ENCODE peak calls at places on chromosomes 13 and 19, in four cellular contexts. N is cardiac fibroblast, X is thoracic aorta, I is PC-3. E is an unnamed sample.

GRCh38 chr19:45380107-45380506 is 9.7 kb upstream of the ERCC2 start:
- DNase-seq in N (no peak), X (no peak), I (no peak), E (no peak)

GRCh38 chr19:46201413-46202310 is 27.9 kb upstream of the IGFL1 start:
- DNase-seq in N (no peak), X (no peak), I (peak), E (no peak)

GRCh38 chr13:101449971-101450748 is 2.3 kb upstream of the ITGBL1 start:
- DNase-seq in N (peak), X (no peak), I (peak), E (peak)

GRCh38 chr13:84574851-84575250 is 692.6 kb upstream of the SLITRK1 start:
- DNase-seq in N (peak), X (no peak), I (peak), E (peak)

GRCh38 chr13:26186995-26187394 is 35.1 kb downstream of the RNF6 start:
- DNase-seq in N (no peak), X (no peak), I (no peak), E (no peak)

GRCh38 chr13:84677836-84678235 is 795.6 kb upstream of the SLITRK1 start:
- DNase-seq in N (no peak), X (no peak), I (peak), E (no peak)

GRCh38 chr19:13301627-13302334 is 151.6 kb downstream of the IER2 start:
- DNase-seq in N (no peak), X (no peak), I (no peak), E (no peak)

GRCh38 chr19:40400521-40400920 is 10.5 kb upstream of the HIPK4 start:
- DNase-seq in N (no peak), X (no peak), I (no peak), E (no peak)

GRCh38 chr19:7109678-7110289 is 40.3 kb downstream of the ZNF557 start:
- DNase-seq in N (no peak), X (no peak), I (no peak), E (no peak)

GRCh38 chr13:106286811-106287210 is 248.7 kb downstream of the EFNB2 start:
- DNase-seq in N (no peak), X (no peak), I (no peak), E (no peak)

GRCh38 chr19:1237027-1237659 is 662 bp downstream of the CBARP start:
- DNase-seq in N (peak), X (no peak), I (no peak), E (no peak)

GRCh38 chr13:48154671-48155070 is 59.8 kb upstream of the MED4 start:
- DNase-seq in N (no peak), X (no peak), I (no peak), E (no peak)

GRCh38 chr13:89796196-89796595 is 1551.3 kb upstream of the MIR17HG start:
- DNase-seq in N (no peak), X (no peak), I (peak), E (no peak)

GRCh38 chr13:32153056-32153455 is 121.5 kb downstream of the FRY start:
- DNase-seq in N (peak), X (no peak), I (peak), E (peak)

GRCh38 chr19:4707322-4707721 is 16.3 kb downstream of the DPP9 start:
- DNase-seq in N (no peak), X (no peak), I (no peak), E (no peak)

GRCh38 chr13:36339600-36340155 is 6.5 kb downstream of the SPART start:
- DNase-seq in N (no peak), X (no peak), I (no peak), E (no peak)

GRCh38 chr19:4089400-4089908 is 22.8 kb upstream of the ZBTB7A start:
- DNase-seq in N (no peak), X (no peak), I (no peak), E (no peak)

GRCh38 chr13:40016953-40017660 is 361.6 kb downstream of the COG6 start:
- DNase-seq in N (no peak), X (no peak), I (peak), E (no peak)

GRCh38 chr19:34505321-34506025 is 23.9 kb downstream of the WTIP start:
- DNase-seq in N (no peak), X (no peak), I (no peak), E (no peak)

GRCh38 chr19:45069056-45069455 is 7.2 kb downstream of the ZNF296 start:
- DNase-seq in N (no peak), X (no peak), I (peak), E (no peak)

GRCh38 chr13:72149701-72150100 is 282.7 kb upstream of the DACH1 start:
- DNase-seq in N (no peak), X (no peak), I (no peak), E (no peak)

GRCh38 chr13:114053026-114053425 is 79.2 kb upstream of the C13orf46 start:
- DNase-seq in N (peak), X (no peak), I (no peak), E (peak)

GRCh38 chr13:72261732-72262131 is 394.7 kb upstream of the DACH1 start:
- DNase-seq in N (no peak), X (no peak), I (no peak), E (no peak)

GRCh38 chr19:30608471-30608870 is 236.3 kb downstream of the ZNF536 start:
- DNase-seq in N (no peak), X (no peak), I (no peak), E (no peak)

GRCh38 chr19:11382898-11383705 is 1.0 kb downstream of the EPOR start:
- DNase-seq in N (peak), X (no peak), I (peak), E (no peak)

GRCh38 chr13:89294115-89294867 is 1623.1 kb downstream of the SLITRK5 start:
- DNase-seq in N (no peak), X (no peak), I (no peak), E (no peak)

GRCh38 chr13:114304346-114305034 is 9.8 kb upstream of the CHAMP1 start:
- DNase-seq in N (no peak), X (no peak), I (no peak), E (no peak)

GRCh38 chr13:41915096-41915495 is 45.8 kb downstream of the VWA8 start:
- DNase-seq in N (peak), X (no peak), I (no peak), E (no peak)

GRCh38 chr19:34350161-34350561 is 14.8 kb upstream of the GPI start:
- DNase-seq in N (peak), X (no peak), I (no peak), E (no peak)

GRCh38 chr19:1045247-1045603 is 5.3 kb downstream of the ABCA7 start:
- DNase-seq in N (no peak), X (no peak), I (peak), E (no peak)

GRCh38 chr19:51489113-51489512 is 10.8 kb downstream of the CEACAM18 start:
- DNase-seq in N (no peak), X (no peak), I (peak), E (no peak)

GRCh38 chr13:93060144-93060543 is 166.5 kb upstream of the GPC6 start:
- DNase-seq in N (no peak), X (no peak), I (no peak), E (no peak)

GRCh38 chr19:17405250-17406038 is at the start of gene BST2:
- DNase-seq in N (peak), X (peak), I (no peak), E (peak)

GRCh38 chr19:3269972-3270667 is 45.7 kb downstream of the CELF5 start:
- DNase-seq in N (no peak), X (no peak), I (no peak), E (no peak)

GRCh38 chr13:25775986-25776385 is 275.8 kb downstream of the SHISA2 start:
- DNase-seq in N (no peak), X (no peak), I (no peak), E (no peak)

GRCh38 chr19:7326105-7326877 is 22.4 kb upstream of the ARHGEF18 start:
- DNase-seq in N (peak), X (no peak), I (peak), E (peak)

GRCh38 chr13:96958286-96958891 is 35.9 kb downstream of the OXGR1 start:
- DNase-seq in N (peak), X (no peak), I (peak), E (peak)

DNA sequence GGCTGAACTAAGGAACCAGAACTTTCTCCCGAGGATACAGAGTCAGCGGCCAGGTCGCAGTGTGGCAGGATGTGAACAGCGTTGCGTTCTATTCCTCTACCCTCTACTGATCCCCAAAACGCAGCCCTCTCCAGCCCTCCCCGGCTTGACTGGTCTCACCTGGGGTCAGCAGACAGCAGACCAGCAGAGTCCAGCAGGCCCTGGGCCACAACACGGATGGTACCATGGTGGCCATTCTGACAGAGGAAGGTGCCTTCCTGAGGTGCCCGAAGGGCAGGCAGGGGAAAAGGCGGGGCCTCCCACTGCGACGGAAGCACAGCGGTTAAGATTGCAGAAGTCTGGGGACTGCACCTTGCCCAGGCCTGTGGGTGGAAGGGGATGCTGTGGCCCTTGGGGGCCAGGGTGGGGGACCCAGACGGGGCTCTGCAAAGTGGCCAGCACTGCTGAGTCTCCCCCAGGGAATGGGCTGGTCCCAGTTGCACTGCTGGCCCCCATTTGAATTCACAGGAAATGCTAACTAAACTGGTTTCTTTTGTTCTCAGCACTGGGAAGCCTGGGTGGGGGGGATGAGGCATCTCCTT is at the start of gene ICAM3:
- DNase-seq in N (no peak), X (no peak), I (no peak), E (no peak)
- H3K4me3 ChIP-seq in N (no peak), X (peak), I (no peak), E (no peak)

DNA sequence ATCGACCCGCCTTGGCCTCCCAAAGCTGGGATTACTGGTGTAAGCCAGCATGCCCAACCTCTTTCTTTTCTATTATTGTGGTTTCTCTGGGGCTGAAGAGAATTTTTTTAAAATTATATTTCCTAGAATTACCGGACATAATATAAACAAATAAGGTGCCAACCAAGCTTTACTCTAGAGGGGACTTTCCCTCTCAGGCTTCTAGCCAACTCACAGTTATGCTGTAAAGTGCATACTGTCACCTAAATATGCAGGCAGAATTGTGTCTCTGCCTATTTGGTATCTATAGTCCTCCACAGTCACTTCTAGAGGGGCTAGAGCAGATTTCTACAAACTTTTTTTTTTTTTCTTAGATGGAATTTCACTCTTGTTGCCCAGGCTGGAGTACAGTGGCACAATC is 41.6 kb upstream of the ZNF681 start:
- DNase-seq in N (no peak), X (no peak), I (no peak), E (no peak)
- H3K4me3 ChIP-seq in N (no peak), X (no peak), I (no peak), E (no peak)

GRCh38 chr19:54390942-54391577 is 24.2 kb upstream of the TTYH1 start:
- DNase-seq in N (peak), X (no peak), I (peak), E (peak)

GRCh38 chr19:54391589-54392061 is 23.6 kb upstream of the TTYH1 start:
- DNase-seq in N (no peak), X (no peak), I (peak), E (no peak)

GRCh38 chr19:54388001-54388802 is 23.5 kb upstream of the LAIR1 start:
- DNase-seq in N (no peak), X (no peak), I (no peak), E (no peak)

GRCh38 chr19:54389556-54389955 is 24.8 kb upstream of the LAIR1 start:
- DNase-seq in N (no peak), X (no peak), I (no peak), E (no peak)

GRCh38 chr19:54388803-54389144 is 24.0 kb upstream of the LAIR1 start:
- DNase-seq in N (no peak), X (no peak), I (no peak), E (no peak)
- H3K4me3 ChIP-seq in N (no peak), X (peak), I (peak), E (no peak)

DNA sequence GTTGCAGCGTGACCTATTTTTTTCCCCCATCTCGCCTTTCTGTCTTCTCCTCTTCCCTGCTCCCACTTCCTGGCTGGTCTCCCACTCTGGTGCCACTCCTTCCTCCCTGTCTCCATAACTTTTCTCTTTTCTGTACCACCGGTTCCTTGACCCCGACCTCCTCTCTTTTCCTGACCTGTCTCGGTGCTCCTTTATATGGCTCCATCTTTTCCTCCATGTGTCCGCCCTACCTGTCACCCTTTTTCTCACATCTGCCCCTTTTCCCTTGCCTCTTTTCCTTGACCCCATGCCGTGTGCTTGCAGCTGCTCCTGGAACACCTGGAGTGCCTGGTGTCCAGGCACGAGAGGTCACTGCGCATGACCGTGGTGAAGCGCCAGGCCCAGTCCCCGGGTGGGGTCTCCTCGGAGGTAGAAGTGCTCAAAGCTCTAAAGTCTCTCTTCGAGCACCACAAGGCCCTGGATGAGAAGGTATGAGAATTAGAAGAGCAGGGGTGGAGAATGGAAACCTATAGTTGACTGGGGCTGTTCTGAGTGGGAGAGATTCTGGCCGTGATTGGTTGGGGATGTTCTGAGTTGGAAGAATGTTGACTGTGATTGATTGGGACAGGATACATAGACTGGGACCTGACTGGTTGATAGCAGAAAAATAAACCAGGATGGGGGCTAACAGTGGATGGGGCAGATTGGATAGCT is 9.3 kb downstream of the PPFIA3 start:
- DNase-seq in N (no peak), X (no peak), I (no peak), E (no peak)
- H3K4me3 ChIP-seq in N (no peak), X (peak), I (peak), E (peak)

GRCh38 chr13:30307194-30307965 is at the start of gene KATNAL1:
- DNase-seq in N (peak), X (peak), I (peak), E (peak)

GRCh38 chr13:30306762-30307193 is 573 bp downstream of the KATNAL1 start:
- DNase-seq in N (peak), X (peak), I (peak), E (peak)

GRCh38 chr13:30303269-30303668 is 4.1 kb downstream of the KATNAL1 start:
- DNase-seq in N (peak), X (no peak), I (no peak), E (no peak)

GRCh38 chr13:30307966-30308290 is 577 bp upstream of the KATNAL1 start:
- DNase-seq in N (no peak), X (no peak), I (no peak), E (no peak)

DNA sequence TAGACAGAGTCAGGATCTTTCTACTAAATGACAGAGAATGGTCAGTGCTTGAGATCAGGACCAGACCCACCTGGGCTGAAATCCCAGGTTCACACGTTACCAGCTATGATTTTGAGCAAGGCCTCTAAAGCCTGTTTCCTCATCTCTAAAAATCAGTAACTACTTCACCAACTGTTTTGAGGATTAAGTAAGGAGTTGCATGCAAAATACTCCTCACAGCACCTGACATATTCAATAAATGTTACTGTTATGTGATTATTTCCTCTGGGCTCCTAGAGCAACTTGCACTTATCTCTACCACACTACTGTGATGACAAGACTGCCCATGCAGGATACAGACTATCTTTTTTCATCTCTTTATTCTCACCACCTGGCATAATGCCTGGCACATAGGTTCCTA is 1.9 kb downstream of the KATNAL1 start:
- DNase-seq in N (no peak), X (no peak), I (no peak), E (no peak)
- H3K4me3 ChIP-seq in N (no peak), X (peak), I (peak), E (peak)

DNA sequence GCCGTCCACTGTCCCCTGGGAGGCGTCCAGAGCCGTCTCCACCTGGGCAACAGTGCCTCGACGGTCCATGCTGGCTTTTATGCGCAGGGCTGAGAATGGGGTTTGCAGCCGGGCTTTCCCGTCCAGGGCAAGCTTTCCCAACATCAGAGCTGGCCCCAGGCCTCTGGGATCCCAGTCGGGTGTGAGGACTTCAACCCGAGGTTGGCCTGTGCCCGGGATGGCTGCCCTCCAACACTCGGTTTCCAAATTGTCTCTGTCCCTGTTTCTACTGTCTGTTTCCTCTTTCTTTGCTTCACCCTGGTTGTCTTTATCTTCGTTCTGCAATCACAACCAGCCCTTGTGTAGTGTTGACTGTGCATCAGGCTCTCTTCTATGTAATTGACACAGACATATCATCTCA is at the start of gene IFNL4:
- DNase-seq in N (no peak), X (no peak), I (no peak), E (no peak)
- H3K4me3 ChIP-seq in N (no peak), X (peak), I (no peak), E (no peak)

DNA sequence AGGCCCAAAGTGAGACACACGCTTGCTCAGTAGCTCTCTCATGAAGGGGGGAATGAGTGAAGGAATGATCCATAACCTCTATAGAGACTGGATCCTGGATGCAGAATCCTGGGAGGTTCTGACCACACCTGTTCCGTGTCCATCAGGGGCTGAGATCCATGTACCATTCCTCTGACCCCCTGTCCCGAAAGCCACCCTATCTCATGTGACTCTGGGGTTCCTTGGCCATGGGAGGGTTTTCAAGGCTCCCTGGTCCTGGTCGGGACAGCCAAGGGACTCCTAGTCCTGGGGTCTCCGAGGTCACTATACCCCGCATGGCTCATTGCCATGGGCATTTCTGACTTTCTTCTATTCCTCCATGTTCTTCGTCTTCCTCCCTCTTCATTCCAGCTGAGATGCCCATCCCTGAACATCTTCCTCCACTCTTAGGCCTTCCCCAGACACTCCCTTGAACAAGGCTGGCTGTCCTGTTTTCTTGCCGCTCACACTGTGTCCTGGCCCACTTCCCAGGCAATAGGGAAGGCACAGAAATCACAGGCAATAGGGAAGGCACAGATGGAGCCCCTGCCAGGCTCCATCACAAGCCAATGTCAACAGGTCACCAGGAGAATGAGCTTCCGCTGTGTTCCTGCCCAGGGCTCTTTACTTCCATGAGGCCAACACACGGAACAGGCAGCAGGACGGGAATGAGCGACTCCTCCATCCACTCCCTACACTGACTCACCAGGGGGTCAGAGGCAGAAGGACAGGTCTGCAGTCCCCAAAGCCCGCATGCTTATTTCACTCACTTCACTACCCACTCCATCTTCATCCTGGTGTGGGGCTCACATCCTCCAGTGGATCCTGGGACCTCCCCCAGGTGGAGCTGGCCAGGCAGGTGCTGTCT is 3.2 kb downstream of the CEACAM5 start:
- DNase-seq in N (no peak), X (no peak), I (no peak), E (no peak)
- H3K4me3 ChIP-seq in N (no peak), X (no peak), I (no peak), E (no peak)

E was measured in astrocyte of the spinal cord.